ENCODE peak calls at places on chromosomes 16 and 17, in six cellular contexts. K is NCI-H2081, B is naive B cell, C is thoracic aorta, Q is RWPE1, E is NCI-H460. R is an unnamed sample.
A peak's percentile ranks its signal among the peaks of the same experiment; 100 is the strongest.

GRCh38 chr17:1315891-1316403 is 36.5 kb downstream of the TRARG1 start:
- DNase-seq in B (no peak), C (peak; percentile 40), E (no peak), Q (no peak), K (peak; percentile 76), R (no peak)

GRCh38 chr16:48617711-48618148 is 7.8 kb upstream of the N4BP1 start:
- DNase-seq in E (no peak), K (peak; percentile 10), C (no peak), B (no peak), Q (no peak), R (no peak)

GRCh38 chr16:63613701-63614100 is 1508.2 kb downstream of the CDH11 start:
- DNase-seq in K (no peak), E (no peak), Q (peak; percentile 26), C (no peak), B (no peak), R (no peak)

GRCh38 chr16:67248401-67249177 is at the start of gene SLC9A5:
- DNase-seq in C (no peak), Q (no peak), E (no peak), K (no peak), B (peak; percentile 35), R (peak; percentile 32)

GRCh38 chr17:67196422-67196821 is 48.6 kb downstream of the HELZ start:
- DNase-seq in Q (no peak), B (no peak), C (no peak), E (no peak), K (no peak), R (no peak)

GRCh38 chr16:89922477-89922883 is 662 bp upstream of the TUBB3 start:
- DNase-seq in K (no peak), Q (peak; percentile 75), C (peak; percentile 80), E (peak; percentile 89), B (no peak), R (peak; percentile 60)

GRCh38 chr17:32261937-32262510 is 3.6 kb upstream of the RHBDL3 start:
- DNase-seq in C (no peak), E (no peak), B (no peak), K (no peak), Q (no peak), R (no peak)

GRCh38 chr16:27264151-27264550 is 4.4 kb downstream of the NSMCE1 start:
- DNase-seq in C (no peak), E (no peak), B (no peak), Q (peak; percentile 48), K (no peak), R (no peak)

GRCh38 chr16:89119661-89120141 is 26.0 kb downstream of the ACSF3 start:
- DNase-seq in C (no peak), E (no peak), Q (no peak), K (no peak), B (no peak), R (no peak)

GRCh38 chr16:82954224-82954929 is 327.6 kb downstream of the CDH13 start:
- DNase-seq in Q (no peak), C (no peak), K (no peak), B (no peak), E (no peak), R (no peak)

GRCh38 chr17:44655983-44656700 is at the start of gene MEIOC:
- DNase-seq in Q (peak; percentile 55), B (peak; percentile 14), C (no peak), E (no peak), K (peak; percentile 70), R (peak; percentile 12)

GRCh38 chr16:74936902-74937560 is 47.9 kb downstream of the WDR59 start:
- DNase-seq in B (no peak), Q (no peak), E (no peak), K (no peak), C (no peak), R (no peak)

GRCh38 chr16:11796227-11797165 is 562 bp downstream of the ZC3H7A start:
- DNase-seq in C (no peak), E (peak; percentile 18), K (peak; percentile 11), Q (peak; percentile 40), B (peak; percentile 20), R (peak; percentile 31)

R was measured in OCI-LY7.